ENCODE peak calls at places on chromosomes 5 and 9, in eight cellular contexts. Y is NCI-H146; H is endothelial cell; X is stimulated activated CD4-positive, alpha-beta T cell treated with anti-CD3 and anti-CD28 coated beads, Interleukin-12 subunit alpha, Interleukin-12 subunit beta, amount 100 ng/mL, for 4 hours; V is heart left ventricle; N is heart right ventricle; R is GM03348; K is activated naive CD4-positive, alpha-beta T cell treated with anti-CD3 and anti-CD28 coated beads for 36 hours. Z is an unnamed sample.

GRCh38 chr5:180380856-180381255 is 27.7 kb upstream of the GFPT2 start:
- DNase-seq in K (no peak), Y (no peak), X (no peak), H (no peak), N (no peak), R (peak), V (no peak), Z (no peak)

GRCh38 chr9:127897194-127897692 is 2.2 kb downstream of the ST6GALNAC6 start:
- DNase-seq in K (peak), N (peak), R (peak), H (peak), X (no peak), Y (no peak), V (peak), Z (peak)

GRCh38 chr5:179224741-179225140 is 120.5 kb downstream of the ADAMTS2 start:
- DNase-seq in K (no peak), Y (no peak), H (no peak), N (no peak), R (no peak), X (no peak), V (no peak), Z (peak)

GRCh38 chr5:127863161-127863560 is 160.0 kb downstream of the CCDC192 start:
- DNase-seq in H (no peak), N (no peak), K (no peak), V (no peak), X (no peak), Y (no peak), R (no peak), Z (no peak)

GRCh38 chr9:88280816-88281382 is 107.3 kb upstream of the SPIN1 start:
- DNase-seq in H (peak), V (no peak), X (no peak), Y (no peak), R (no peak), K (no peak), N (no peak), Z (peak)

GRCh38 chr5:400282-401215 is 42.4 kb upstream of the EXOC3 start:
- DNase-seq in Y (peak), X (no peak), R (peak), V (peak), H (no peak), K (no peak), N (no peak), Z (no peak)

GRCh38 chr9:137299938-137300337 is 2.1 kb downstream of the NRARP start:
- DNase-seq in Y (no peak), R (no peak), V (no peak), X (no peak), N (peak), K (no peak), H (no peak), Z (no peak)

GRCh38 chr9:134925011-134925511 is 7.3 kb upstream of the FCN1 start:
- DNase-seq in Y (no peak), R (no peak), K (no peak), V (no peak), X (no peak), N (no peak), H (no peak), Z (peak)

GRCh38 chr9:127158995-127159801 is 36.8 kb upstream of the ANGPTL2 start:
- DNase-seq in X (no peak), N (no peak), K (no peak), H (no peak), V (no peak), Y (peak), R (peak), Z (peak)

GRCh38 chr5:34687269-34688011 is 31.3 kb downstream of the RAI14 start:
- DNase-seq in R (peak), Y (no peak), H (no peak), N (no peak), X (no peak), V (no peak), K (no peak), Z (no peak)

GRCh38 chr9:82376677-82377232 is 388.2 kb downstream of the SPATA31D1 start:
- DNase-seq in X (no peak), K (no peak), N (no peak), H (no peak), R (no peak), V (no peak), Y (no peak), Z (no peak)

GRCh38 chr5:122252319-122252718 is 59.7 kb upstream of the SNCAIP start:
- DNase-seq in Y (no peak), V (no peak), R (no peak), N (no peak), X (no peak), K (no peak), H (no peak), Z (no peak)

GRCh38 chr5:168285696-168286095 is 5.7 kb upstream of the WWC1 start:
- DNase-seq in V (no peak), Y (no peak), K (no peak), N (no peak), H (no peak), R (no peak), X (no peak), Z (no peak)

GRCh38 chr9:134570151-134570621 is 71.4 kb upstream of the COL5A1 start:
- DNase-seq in H (no peak), R (no peak), Y (no peak), N (no peak), K (no peak), X (no peak), V (peak), Z (no peak)

GRCh38 chr5:150628936-150629485 is 11.4 kb upstream of the SYNPO start:
- DNase-seq in H (no peak), R (no peak), X (no peak), N (no peak), V (no peak), K (no peak), Y (no peak), Z (no peak)

GRCh38 chr5:149759563-149759962 is 29.5 kb downstream of the PPARGC1B start:
- DNase-seq in Y (no peak), K (no peak), R (no peak), H (no peak), X (no peak), V (no peak), N (no peak), Z (no peak)

GRCh38 chr9:130265431-130266235 is at the start of gene HMCN2:
- DNase-seq in N (peak), Y (peak), H (peak), X (no peak), K (no peak), R (no peak), V (no peak), Z (no peak)

GRCh38 chr9:111399772-111400563 is 69.9 kb upstream of the OR2K2 start:
- DNase-seq in X (no peak), N (no peak), K (peak), H (peak), Y (peak), R (no peak), V (no peak), Z (peak)

GRCh38 chr5:10563132-10563939 is 534 bp upstream of the ANKRD33B start:
- DNase-seq in R (no peak), Y (peak), X (peak), H (peak), V (peak), N (peak), K (peak), Z (no peak)

GRCh38 chr9:108543251-108543768 is 312.5 kb downstream of the ACTL7B start:
- DNase-seq in R (no peak), H (no peak), Y (peak), V (no peak), X (no peak), K (peak), N (no peak), Z (peak)

GRCh38 chr5:5781335-5781734 is 358.9 kb downstream of the ICE1 start:
- DNase-seq in K (no peak), X (no peak), N (no peak), Y (no peak), V (no peak), H (no peak), R (no peak), Z (no peak)

GRCh38 chr9:32783168-32783891 is at the start of gene TMEM215:
- DNase-seq in X (no peak), N (no peak), H (peak), Y (no peak), R (no peak), V (peak), K (no peak), Z (no peak)

GRCh38 chr5:141870226-141870625 is 8.0 kb downstream of the PCDH1 start:
- DNase-seq in H (no peak), V (no peak), Y (no peak), R (no peak), K (no peak), X (no peak), N (no peak), Z (no peak)

GRCh38 chr9:82273121-82273520 is 284.5 kb downstream of the SPATA31D1 start:
- DNase-seq in X (no peak), H (no peak), V (no peak), N (no peak), R (no peak), Y (no peak), K (no peak), Z (no peak)

GRCh38 chr5:52077941-52078825 is 694.9 kb downstream of the ISL1 start:
- DNase-seq in X (no peak), R (no peak), N (no peak), V (no peak), Y (peak), H (no peak), K (no peak), Z (no peak)

GRCh38 chr9:33340186-33340585 is 49.9 kb downstream of the NFX1 start:
- DNase-seq in H (no peak), N (no peak), X (no peak), V (no peak), K (no peak), R (no peak), Y (no peak), Z (peak)

GRCh38 chr9:115517335-115518075 is 399.5 kb upstream of the TNC start:
- DNase-seq in V (no peak), N (no peak), H (no peak), R (peak), X (no peak), K (no peak), Y (no peak), Z (no peak)

GRCh38 chr5:39650234-39650816 is 225.5 kb upstream of the DAB2 start:
- DNase-seq in X (no peak), N (no peak), V (no peak), R (no peak), Y (no peak), K (no peak), H (no peak), Z (no peak)

GRCh38 chr5:157491471-157491870 is 31.5 kb downstream of the NIPAL4 start:
- DNase-seq in R (no peak), V (no peak), Y (no peak), X (no peak), K (no peak), N (no peak), H (no peak), Z (no peak)

GRCh38 chr5:115776989-115777388 is 39.5 kb downstream of the CDO1 start:
- DNase-seq in Y (no peak), K (no peak), H (no peak), R (no peak), N (no peak), X (no peak), V (no peak), Z (no peak)

GRCh38 chr5:97629281-97629680 is 446.2 kb upstream of the RIOK2 start:
- DNase-seq in X (no peak), K (no peak), Y (no peak), N (peak), V (no peak), H (no peak), R (peak), Z (no peak)

GRCh38 chr5:127705120-127705892 is 2.1 kb downstream of the CCDC192 start:
- DNase-seq in N (no peak), H (no peak), R (peak), X (no peak), K (no peak), V (no peak), Y (peak), Z (no peak)

GRCh38 chr5:173653822-173654523 is 37.5 kb upstream of the BOD1 start:
- DNase-seq in R (no peak), K (no peak), Y (no peak), H (no peak), V (no peak), N (no peak), X (no peak), Z (no peak)

GRCh38 chr5:13976867-13977479 is 32.5 kb upstream of the DNAH5 start:
- DNase-seq in R (peak), X (no peak), K (no peak), V (no peak), H (peak), N (no peak), Y (peak), Z (no peak)

GRCh38 chr5:133853972-133854371 is 114.5 kb downstream of the C5orf15 start:
- DNase-seq in X (no peak), V (no peak), Y (no peak), R (no peak), H (no peak), N (no peak), K (no peak), Z (no peak)

GRCh38 chr9:69035438-69036316 is at the start of gene FXN:
- DNase-seq in R (peak), X (peak), V (peak), N (peak), Y (peak), H (peak), K (peak), Z (peak)

GRCh38 chr5:10762776-10763500 is 1.9 kb upstream of the DAP start:
- DNase-seq in V (no peak), K (no peak), H (no peak), N (no peak), Y (no peak), X (no peak), R (no peak), Z (no peak)

GRCh38 chr5:61881821-61882220 is 424.2 kb upstream of the KIF2A start:
- DNase-seq in Y (no peak), N (no peak), K (no peak), V (no peak), H (no peak), X (no peak), R (peak), Z (no peak)